ENCODE peak calls at places on chromosome 15, in eight cellular contexts. M is adrenal gland; O is fibroblast of lung; R is lower lobe of right lung; G is breast epithelium; U is HCT116; H is SJSA1; L is CD4-positive, CD25-positive, alpha-beta regulatory T cell. N is an unnamed sample.

GRCh38 chr15:87731630-87732029 is 524.9 kb downstream of the NTRK3 start:
- DNase-seq in U (no peak), R (no peak), H (no peak), O (no peak), G (no peak), M (no peak), L (no peak), N (no peak)

GRCh38 chr15:62658498-62658897 is 384.0 kb upstream of the TPM1 start:
- DNase-seq in U (no peak), R (no peak), H (peak; percentile 76), L (no peak), M (peak; percentile 48), G (no peak), O (peak; percentile 41), N (no peak)

GRCh38 chr15:64749999-64750657 is 25.3 kb downstream of the RBPMS2 start:
- DNase-seq in H (no peak), R (no peak), M (no peak), G (no peak), U (no peak), O (peak; percentile 64), L (no peak), N (no peak)

GRCh38 chr15:34588046-34588674 is 4.7 kb upstream of the GOLGA8B start:
- DNase-seq in R (no peak), G (no peak), U (peak; percentile 77), M (peak; percentile 79), L (peak; percentile 73), H (peak; percentile 80), O (peak; percentile 78), N (peak; percentile 59)

GRCh38 chr15:80343610-80344009 is 60.6 kb upstream of the ARNT2 start:
- DNase-seq in U (no peak), R (peak; percentile 55), H (no peak), L (no peak), M (peak; percentile 54), G (no peak), O (no peak), N (no peak)

GRCh38 chr15:55917881-55918296 is 75.5 kb downstream of the NEDD4 start:
- DNase-seq in H (peak; percentile 76), G (no peak), M (peak; percentile 38), O (peak; percentile 88), U (peak; percentile 35), R (no peak), L (peak; percentile 16), N (no peak)

GRCh38 chr15:65829150-65829764 is 37.2 kb upstream of the DENND4A start:
- DNase-seq in H (no peak), M (peak; percentile 41), U (peak; percentile 38), R (no peak), O (peak; percentile 10), G (no peak), L (peak; percentile 65), N (no peak)

GRCh38 chr15:44397869-44398268 is 29.6 kb upstream of the CTDSPL2 start:
- DNase-seq in O (no peak), G (no peak), M (no peak), U (no peak), L (no peak), R (no peak), H (no peak), N (no peak)

GRCh38 chr15:59185725-59186124 is 20.9 kb upstream of the LDHAL6B start:
- DNase-seq in M (peak; percentile 18), H (no peak), R (no peak), U (no peak), L (no peak), O (no peak), G (no peak), N (no peak)

GRCh38 chr15:97189152-97189551 is 771.4 kb upstream of the ARRDC4 start:
- DNase-seq in M (no peak), R (no peak), U (no peak), H (no peak), O (peak; percentile 0), G (no peak), L (no peak), N (no peak)

GRCh38 chr15:85831415-85832113 is 36.8 kb upstream of the KLHL25 start:
- DNase-seq in M (peak; percentile 81), R (no peak), H (peak; percentile 54), U (peak; percentile 37), G (peak; percentile 60), O (peak; percentile 34), L (no peak), N (no peak)

GRCh38 chr15:56929389-56929788 is 10.9 kb downstream of the TCF12 start:
- DNase-seq in O (peak; percentile 72), R (no peak), H (no peak), M (no peak), L (no peak), U (no peak), G (no peak), N (no peak)

GRCh38 chr15:71505962-71506361 is 304.4 kb upstream of the NR2E3 start:
- DNase-seq in H (no peak), O (no peak), R (no peak), L (no peak), G (no peak), M (no peak), U (no peak), N (no peak)

GRCh38 chr15:73284073-73284472 is 84.7 kb downstream of the HCN4 start:
- DNase-seq in R (no peak), U (no peak), L (no peak), H (no peak), O (peak; percentile 13), M (no peak), G (no peak), N (no peak)

GRCh38 chr15:24772709-24773373 is 97.3 kb downstream of the NPAP1 start:
- DNase-seq in R (peak; percentile 77), O (peak; percentile 84), L (peak; percentile 66), U (no peak), G (peak; percentile 60), H (no peak), M (peak; percentile 84), N (peak; percentile 52)

GRCh38 chr15:25862469-25863066 is 559 bp downstream of the ATP10A start:
- DNase-seq in O (peak; percentile 34), R (peak; percentile 72), U (no peak), L (peak; percentile 66), H (no peak), G (peak; percentile 69), M (no peak), N (no peak)

GRCh38 chr15:51874751-51875644 is 45.5 kb downstream of the TMOD3 start:
- DNase-seq in G (no peak), R (no peak), O (peak; percentile 98), M (no peak), H (peak; percentile 79), U (peak; percentile 89), L (no peak), N (no peak)

GRCh38 chr15:56919708-56920637 is 1.5 kb downstream of the TCF12 start:
- DNase-seq in M (peak; percentile 27), U (no peak), G (no peak), L (peak; percentile 14), H (no peak), O (peak; percentile 76), R (peak; percentile 47), N (no peak)

GRCh38 chr15:81297147-81297572 is 26.8 kb downstream of the STARD5 start:
- DNase-seq in U (peak; percentile 44), L (no peak), O (peak; percentile 71), H (no peak), R (no peak), G (no peak), M (no peak), N (no peak)

GRCh38 chr15:73936588-73937312 is 10.5 kb downstream of the LOXL1 start:
- DNase-seq in H (no peak), M (no peak), R (peak; percentile 14), U (no peak), L (no peak), G (no peak), O (no peak), N (no peak)

GRCh38 chr15:86231864-86232801 is 152.5 kb downstream of the AGBL1 start:
- DNase-seq in H (no peak), M (peak; percentile 52), O (peak; percentile 31), G (no peak), U (no peak), L (peak; percentile 11), R (no peak), N (peak; percentile 6)

GRCh38 chr15:71440479-71441071 is 325.3 kb downstream of the THSD4 start:
- DNase-seq in G (no peak), M (no peak), R (no peak), H (no peak), U (peak; percentile 68), L (peak; percentile 26), O (peak; percentile 66), N (no peak)

GRCh38 chr15:62928996-62929350 is 113.6 kb upstream of the TPM1 start:
- DNase-seq in M (no peak), U (peak; percentile 10), R (no peak), O (peak; percentile 97), L (no peak), G (no peak), H (no peak), N (no peak)

GRCh38 chr15:78072080-78072892 is 5.2 kb downstream of the TBC1D2B start:
- DNase-seq in U (no peak), H (no peak), O (peak; percentile 40), R (no peak), G (no peak), L (no peak), M (peak; percentile 88), N (no peak)

GRCh38 chr15:78071378-78071777 is 6.1 kb downstream of the TBC1D2B start:
- DNase-seq in M (no peak), U (no peak), G (no peak), O (no peak), H (no peak), L (no peak), R (no peak), N (no peak)

GRCh38 chr15:78075490-78076230 is 1.9 kb downstream of the TBC1D2B start:
- DNase-seq in M (peak; percentile 81), G (no peak), O (peak; percentile 91), R (no peak), L (no peak), U (no peak), H (peak; percentile 76), N (no peak)

GRCh38 chr15:78070049-78070698 is 7.3 kb downstream of the TBC1D2B start:
- DNase-seq in U (no peak), O (no peak), G (no peak), H (no peak), R (no peak), L (no peak), M (peak; percentile 53), N (no peak)

GRCh38 chr15:78073026-78073425 is 4.5 kb downstream of the TBC1D2B start:
- DNase-seq in U (no peak), O (no peak), R (no peak), M (no peak), L (no peak), G (no peak), H (no peak), N (no peak)
- H3K27ac ChIP-seq in U (no peak overlapping the region), O (peak overlapping the region; percentile 62), R (peak overlapping the region; percentile 75), M (peak overlapping the region; percentile 98), L (peak overlapping the region; percentile 44), G (peak overlapping the region; percentile 95), H (peak overlapping the region; percentile 30), N (no peak overlapping the region)

GRCh38 chr15:84823580-84823878 is 6.4 kb downstream of the ALPK3 start:
- DNase-seq in O (no peak), H (no peak), G (no peak), M (no peak), L (no peak), R (no peak), U (no peak), N (no peak)
- H3K4me1 ChIP-seq in O (no peaks in the 10 kb centered on the region), H (peaks cover 3% of the 10 kb centered on the region), G (no peaks in the 10 kb centered on the region), M (peaks cover 55% of the 10 kb centered on the region), L (peaks cover 1% of the 10 kb centered on the region), R (peaks cover 57% of the 10 kb centered on the region), U (peaks cover 21% of the 10 kb centered on the region), N (peaks cover under 1% of the 10 kb centered on the region)

GRCh38 chr15:49890689-49891088 is 228.3 kb downstream of the ATP8B4 start:
- DNase-seq in M (no peak), U (no peak), L (no peak), O (no peak), G (no peak), R (no peak), H (no peak), N (no peak)
- H3K4me3 ChIP-seq in M (no peak overlapping the region), U (no peak overlapping the region), L (no peak overlapping the region), O (no peak overlapping the region), G (no peak overlapping the region), R (no peak overlapping the region), H (no peak overlapping the region), N (no peak overlapping the region)

GRCh38 chr15:91227062-91227461 is 127.0 kb downstream of the SV2B start:
- DNase-seq in L (no peak), M (no peak), U (no peak), R (no peak), G (no peak), O (no peak), H (no peak), N (no peak)
- H3K27ac ChIP-seq in L (no peak overlapping the region), M (no peak overlapping the region), U (no peak overlapping the region), R (no peak overlapping the region), G (no peak overlapping the region), O (no peak overlapping the region), H (no peak overlapping the region), N (no peak overlapping the region)

N was measured in CD8-positive, alpha-beta memory T cell.